ENCODE peak calls at places on chromosomes 12 and 14, in eight cellular contexts. One of them, this sample, is unnamed.

GRCh38 chr12:112964915-112965314 is 13.4 kb upstream of the OAS2 start:
- DNase-seq in H1: no peak
- DNase-seq in stomach: no peak
- DNase-seq in suprapubic skin: no peak
- DNase-seq in transverse colon: no peak
- DNase-seq in A549: no peak
- DNase-seq in sigmoid colon: no peak
- DNase-seq in HepG2: no peak
- DNase-seq in this sample: no peak

GRCh38 chr12:49347307-49348237 is 884 bp downstream of the DNAJC22 start:
- DNase-seq in suprapubic skin: peak; percentile 86
- DNase-seq in H1: no peak
- DNase-seq in A549: peak; percentile 95
- DNase-seq in sigmoid colon: peak; percentile 86
- DNase-seq in HepG2: peak; percentile 95
- DNase-seq in stomach: peak; percentile 91
- DNase-seq in transverse colon: peak; percentile 91
- DNase-seq in this sample: peak; percentile 76

GRCh38 chr14:103718572-103718971 is 3.0 kb downstream of the ZFYVE21 start:
- DNase-seq in suprapubic skin: no peak
- DNase-seq in sigmoid colon: no peak
- DNase-seq in transverse colon: no peak
- DNase-seq in A549: no peak
- DNase-seq in HepG2: no peak
- DNase-seq in H1: no peak
- DNase-seq in stomach: no peak
- DNase-seq in this sample: peak; percentile 55

GRCh38 chr14:99465288-99465687 is 15.4 kb downstream of the SETD3 start:
- DNase-seq in H1: no peak
- DNase-seq in suprapubic skin: no peak
- DNase-seq in stomach: no peak
- DNase-seq in transverse colon: no peak
- DNase-seq in A549: no peak
- DNase-seq in sigmoid colon: no peak
- DNase-seq in HepG2: no peak
- DNase-seq in this sample: no peak

GRCh38 chr14:71361335-71361734 is 454.1 kb downstream of the PCNX1 start:
- DNase-seq in stomach: no peak
- DNase-seq in transverse colon: no peak
- DNase-seq in H1: no peak
- DNase-seq in sigmoid colon: no peak
- DNase-seq in HepG2: peak; percentile 40
- DNase-seq in A549: no peak
- DNase-seq in suprapubic skin: no peak
- DNase-seq in this sample: no peak

GRCh38 chr14:52692248-52692962 is 3.0 kb downstream of the ERO1A start:
- DNase-seq in A549: no peak
- DNase-seq in transverse colon: no peak
- DNase-seq in stomach: no peak
- DNase-seq in H1: no peak
- DNase-seq in suprapubic skin: no peak
- DNase-seq in sigmoid colon: no peak
- DNase-seq in HepG2: no peak
- DNase-seq in this sample: no peak

GRCh38 chr12:68482660-68483059 is 128.0 kb upstream of the RAP1B start:
- DNase-seq in HepG2: no peak
- DNase-seq in H1: no peak
- DNase-seq in A549: no peak
- DNase-seq in stomach: no peak
- DNase-seq in sigmoid colon: no peak
- DNase-seq in transverse colon: peak; percentile 52
- DNase-seq in suprapubic skin: no peak
- DNase-seq in this sample: no peak

GRCh38 chr12:131959641-131960589 is 10.2 kb downstream of the EP400 start:
- DNase-seq in stomach: no peak
- DNase-seq in H1: no peak
- DNase-seq in sigmoid colon: no peak
- DNase-seq in suprapubic skin: peak; percentile 72
- DNase-seq in transverse colon: no peak
- DNase-seq in A549: no peak
- DNase-seq in HepG2: no peak
- DNase-seq in this sample: peak; percentile 39

GRCh38 chr14:61493239-61493638 is 171.9 kb downstream of the PRKCH start:
- DNase-seq in sigmoid colon: no peak
- DNase-seq in stomach: no peak
- DNase-seq in A549: peak; percentile 48
- DNase-seq in H1: no peak
- DNase-seq in transverse colon: no peak
- DNase-seq in HepG2: no peak
- DNase-seq in suprapubic skin: no peak
- DNase-seq in this sample: no peak

GRCh38 chr12:1367731-1368285 is 226.6 kb downstream of the FBXL14 start:
- DNase-seq in HepG2: no peak
- DNase-seq in A549: no peak
- DNase-seq in H1: no peak
- DNase-seq in stomach: no peak
- DNase-seq in sigmoid colon: no peak
- DNase-seq in suprapubic skin: no peak
- DNase-seq in transverse colon: no peak
- DNase-seq in this sample: no peak

GRCh38 chr12:19125325-19125724 is 4.2 kb upstream of the PLEKHA5 start:
- DNase-seq in H1: no peak
- DNase-seq in transverse colon: no peak
- DNase-seq in sigmoid colon: no peak
- DNase-seq in HepG2: no peak
- DNase-seq in suprapubic skin: no peak
- DNase-seq in A549: no peak
- DNase-seq in stomach: no peak
- DNase-seq in this sample: no peak

GRCh38 chr12:132761911-132762583 is 415 bp upstream of the ANKLE2 start:
- DNase-seq in HepG2: peak; percentile 77
- DNase-seq in A549: peak; percentile 93
- DNase-seq in H1: peak; percentile 29
- DNase-seq in suprapubic skin: peak; percentile 88
- DNase-seq in transverse colon: peak; percentile 90
- DNase-seq in sigmoid colon: peak; percentile 91
- DNase-seq in stomach: peak; percentile 89
- DNase-seq in this sample: peak; percentile 83

GRCh38 chr12:71469235-71469873 is 29.8 kb downstream of the LGR5 start:
- DNase-seq in H1: no peak
- DNase-seq in suprapubic skin: no peak
- DNase-seq in A549: peak; percentile 17
- DNase-seq in HepG2: peak; percentile 55
- DNase-seq in sigmoid colon: no peak
- DNase-seq in transverse colon: no peak
- DNase-seq in stomach: no peak
- DNase-seq in this sample: no peak

GRCh38 chr14:56805201-56805991 is 4.9 kb downstream of the OTX2 start:
- DNase-seq in H1: no peak
- DNase-seq in HepG2: no peak
- DNase-seq in A549: no peak
- DNase-seq in sigmoid colon: no peak
- DNase-seq in suprapubic skin: no peak
- DNase-seq in transverse colon: no peak
- DNase-seq in stomach: no peak
- DNase-seq in this sample: no peak

GRCh38 chr12:130701402-130701744 is 14.7 kb downstream of the RIMBP2 start:
- DNase-seq in H1: no peak
- DNase-seq in HepG2: no peak
- DNase-seq in transverse colon: no peak
- DNase-seq in stomach: peak; percentile 7
- DNase-seq in suprapubic skin: peak; percentile 56
- DNase-seq in A549: no peak
- DNase-seq in sigmoid colon: no peak
- DNase-seq in this sample: no peak

GRCh38 chr12:27906127-27906500 is 66.4 kb downstream of the PTHLH start:
- DNase-seq in HepG2: no peak
- DNase-seq in H1: no peak
- DNase-seq in stomach: no peak
- DNase-seq in sigmoid colon: no peak
- DNase-seq in suprapubic skin: no peak
- DNase-seq in A549: peak; percentile 19
- DNase-seq in transverse colon: no peak
- DNase-seq in this sample: no peak

GRCh38 chr12:1034243-1034642 is 43.2 kb downstream of the ERC1 start:
- DNase-seq in stomach: no peak
- DNase-seq in transverse colon: no peak
- DNase-seq in HepG2: no peak
- DNase-seq in H1: no peak
- DNase-seq in sigmoid colon: no peak
- DNase-seq in suprapubic skin: no peak
- DNase-seq in A549: no peak
- DNase-seq in this sample: no peak

GRCh38 chr14:79342942-79343341 is 868.4 kb downstream of the DIO2 start:
- DNase-seq in A549: no peak
- DNase-seq in H1: no peak
- DNase-seq in stomach: no peak
- DNase-seq in sigmoid colon: no peak
- DNase-seq in transverse colon: no peak
- DNase-seq in HepG2: no peak
- DNase-seq in suprapubic skin: no peak
- DNase-seq in this sample: no peak

GRCh38 chr12:15962760-15963159 is 51.6 kb downstream of the DERA start:
- DNase-seq in stomach: no peak
- DNase-seq in transverse colon: no peak
- DNase-seq in A549: no peak
- DNase-seq in suprapubic skin: no peak
- DNase-seq in H1: no peak
- DNase-seq in sigmoid colon: no peak
- DNase-seq in HepG2: no peak
- DNase-seq in this sample: no peak

GRCh38 chr14:68767248-68767645 is 25.6 kb downstream of the ZFP36L1 start:
- DNase-seq in stomach: no peak
- DNase-seq in transverse colon: no peak
- DNase-seq in A549: no peak
- DNase-seq in suprapubic skin: no peak
- DNase-seq in HepG2: no peak
- DNase-seq in H1: no peak
- DNase-seq in sigmoid colon: no peak
- DNase-seq in this sample: no peak
- TF ChIP-seq CTCF in stomach: no peak
- TF ChIP-seq CTCF in transverse colon: no peak
- TF ChIP-seq CTCF in A549: no peak
- TF ChIP-seq CTCF in suprapubic skin: no peak
- TF ChIP-seq CTCF in HepG2: no peak
- TF ChIP-seq CTCF in H1: no peak
- TF ChIP-seq CTCF in sigmoid colon: no peak
- TF ChIP-seq CTCF in this sample: no peak

GRCh38 chr14:65179918-65180724 is 77.8 kb upstream of the MAX start:
- DNase-seq in stomach: peak; percentile 67
- DNase-seq in A549: peak; percentile 73
- DNase-seq in sigmoid colon: peak; percentile 67
- DNase-seq in HepG2: no peak
- DNase-seq in transverse colon: peak; percentile 42
- DNase-seq in suprapubic skin: no peak
- DNase-seq in H1: no peak
- DNase-seq in this sample: peak; percentile 27
- H3K27ac ChIP-seq in stomach: no peak overlapping the region
- H3K27ac ChIP-seq in A549: peak overlapping the region; percentile 57
- H3K27ac ChIP-seq in sigmoid colon: no peak overlapping the region
- H3K27ac ChIP-seq in HepG2: no peak overlapping the region
- H3K27ac ChIP-seq in transverse colon: no peak overlapping the region
- H3K27ac ChIP-seq in suprapubic skin: no peak overlapping the region
- H3K27ac ChIP-seq in H1: no peak overlapping the region
- H3K27ac ChIP-seq in this sample: no peak overlapping the region

DNA sequence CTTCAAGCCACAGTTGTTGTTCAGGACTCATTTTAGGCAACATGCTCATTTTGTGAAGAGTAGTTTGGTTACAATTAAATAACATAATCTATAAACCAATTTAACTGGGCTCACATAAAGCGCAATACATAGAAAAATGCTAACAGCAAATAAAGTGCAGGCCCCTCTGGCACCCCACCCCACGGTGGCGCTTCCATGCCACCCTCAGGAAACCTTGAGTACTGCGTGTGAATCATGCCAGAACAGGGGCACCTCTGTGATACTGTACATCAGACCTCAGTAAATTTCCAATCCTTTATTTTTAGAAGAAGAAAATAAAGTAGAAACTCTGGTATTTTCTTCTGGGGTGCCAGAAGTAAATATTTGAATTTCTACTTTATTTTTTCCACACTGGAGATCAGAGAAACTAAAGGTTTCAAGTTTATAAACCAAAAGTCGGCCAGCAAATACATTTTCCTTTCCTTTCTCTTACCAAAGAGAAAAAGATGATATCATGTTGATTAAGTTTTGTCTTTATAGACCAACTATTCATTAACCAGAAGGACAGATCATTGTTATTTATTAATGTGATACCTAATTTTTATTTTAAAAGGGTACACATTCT is 316.8 kb downstream of the PAWR start:
- DNase-seq in transverse colon: no peak
- DNase-seq in A549: peak; percentile 62
- DNase-seq in suprapubic skin: no peak
- DNase-seq in HepG2: peak; percentile 9
- DNase-seq in H1: no peak
- DNase-seq in stomach: no peak
- DNase-seq in sigmoid colon: no peak
- DNase-seq in this sample: peak; percentile 38
- TF ChIP-seq EP300 in transverse colon: no peak
- TF ChIP-seq EP300 in A549: no peak
- TF ChIP-seq EP300 in suprapubic skin: no peak
- TF ChIP-seq EP300 in HepG2: no peak
- TF ChIP-seq EP300 in H1: no peak
- TF ChIP-seq EP300 in stomach: no peak
- TF ChIP-seq EP300 in sigmoid colon: no peak
- TF ChIP-seq EP300 in this sample: no peak

GRCh38 chr14:67516679-67517078 is 16.4 kb upstream of the PLEKHH1 start:
- DNase-seq in H1: no peak
- DNase-seq in A549: no peak
- DNase-seq in transverse colon: no peak
- DNase-seq in sigmoid colon: no peak
- DNase-seq in HepG2: no peak
- DNase-seq in suprapubic skin: no peak
- DNase-seq in stomach: no peak
- DNase-seq in this sample: no peak
- TF ChIP-seq CTCF in H1: no peak
- TF ChIP-seq CTCF in A549: no peak
- TF ChIP-seq CTCF in transverse colon: no peak
- TF ChIP-seq CTCF in sigmoid colon: no peak
- TF ChIP-seq CTCF in HepG2: no peak
- TF ChIP-seq CTCF in suprapubic skin: no peak
- TF ChIP-seq CTCF in stomach: no peak
- TF ChIP-seq CTCF in this sample: no peak

GRCh38 chr14:74574092-74574438 is 38.0 kb downstream of the LTBP2 start:
- DNase-seq in A549: no peak
- DNase-seq in HepG2: no peak
- DNase-seq in H1: no peak
- DNase-seq in stomach: no peak
- DNase-seq in suprapubic skin: no peak
- DNase-seq in transverse colon: no peak
- DNase-seq in sigmoid colon: no peak
- DNase-seq in this sample: no peak
- H3K27ac ChIP-seq in A549: peak overlapping the region; percentile 91
- H3K27ac ChIP-seq in HepG2: no peak overlapping the region
- H3K27ac ChIP-seq in H1: no peak overlapping the region
- H3K27ac ChIP-seq in stomach: peak overlapping the region; percentile 78
- H3K27ac ChIP-seq in suprapubic skin: no peak overlapping the region
- H3K27ac ChIP-seq in transverse colon: no peak overlapping the region
- H3K27ac ChIP-seq in sigmoid colon: no peak overlapping the region
- H3K27ac ChIP-seq in this sample: no peak overlapping the region

GRCh38 chr12:97223419-97223818 is 239.2 kb upstream of the RMST start:
- DNase-seq in HepG2: no peak
- DNase-seq in A549: no peak
- DNase-seq in H1: no peak
- DNase-seq in sigmoid colon: no peak
- DNase-seq in stomach: no peak
- DNase-seq in suprapubic skin: no peak
- DNase-seq in transverse colon: no peak
- DNase-seq in this sample: no peak
- TF ChIP-seq EP300 in HepG2: no peak
- TF ChIP-seq EP300 in A549: no peak
- TF ChIP-seq EP300 in H1: no peak
- TF ChIP-seq EP300 in sigmoid colon: no peak
- TF ChIP-seq EP300 in stomach: no peak
- TF ChIP-seq EP300 in suprapubic skin: no peak
- TF ChIP-seq EP300 in transverse colon: no peak
- TF ChIP-seq EP300 in this sample: no peak